ENCODE peak calls at places on chromosomes 11 and 22, in eight cellular contexts. D, T, N, V, F, M, J and R are unnamed samples.
A peak's percentile ranks its signal among the peaks of the same experiment; 100 is the strongest.

GRCh38 chr11:119975561-119976152 is 162.3 kb downstream of the TRIM29 start:
- DNase-seq in D (no peak), T (no peak), N (no peak), V (no peak), F (peak; percentile 38), M (no peak), J (no peak), R (no peak)

GRCh38 chr22:28021998-28022660 is 103.1 kb upstream of the PITPNB start:
- DNase-seq in D (no peak), T (no peak), N (no peak), V (no peak), F (no peak), M (no peak), J (no peak), R (no peak)

GRCh38 chr11:10502065-10502680 is 38.8 kb downstream of the RNF141 start:
- DNase-seq in D (no peak), T (no peak), N (no peak), V (no peak), F (no peak), M (no peak), J (no peak), R (no peak)

GRCh38 chr22:37732699-37733607 is 36.1 kb downstream of the TRIOBP start:
- DNase-seq in D (no peak), T (no peak), N (no peak), V (no peak), F (no peak), M (no peak), J (no peak), R (no peak)

GRCh38 chr22:37218771-37219411 is 6.6 kb upstream of the SSTR3 start:
- DNase-seq in D (no peak), T (peak; percentile 81), N (no peak), V (peak; percentile 52), F (no peak), M (no peak), J (peak; percentile 83), R (no peak)

GRCh38 chr22:22772396-22772795 is 115.2 kb upstream of the IGLL5 start:
- DNase-seq in D (no peak), T (no peak), N (no peak), V (no peak), F (no peak), M (no peak), J (no peak), R (no peak)

GRCh38 chr11:9755561-9755960 is 91.7 kb downstream of the SWAP70 start:
- DNase-seq in D (no peak), T (no peak), N (peak; percentile 89), V (no peak), F (no peak), M (no peak), J (no peak), R (peak; percentile 64)

GRCh38 chr11:131118247-131118646 is 202.0 kb upstream of the SNX19 start:
- DNase-seq in D (no peak), T (no peak), N (no peak), V (no peak), F (no peak), M (no peak), J (no peak), R (peak; percentile 69)

GRCh38 chr22:30013201-30013600 is 67.1 kb upstream of the HORMAD2 start:
- DNase-seq in D (no peak), T (no peak), N (no peak), V (no peak), F (no peak), M (no peak), J (no peak), R (no peak)

GRCh38 chr22:42928969-42929837 is 72.1 kb upstream of the ARFGAP3 start:
- DNase-seq in D (no peak), T (no peak), N (no peak), V (no peak), F (no peak), M (no peak), J (no peak), R (no peak)

GRCh38 chr11:111930472-111930871 is 6.7 kb upstream of the DIXDC1 start:
- DNase-seq in D (no peak), T (no peak), N (no peak), V (no peak), F (no peak), M (no peak), J (no peak), R (no peak)

GRCh38 chr11:72471005-72471898 is 36.9 kb upstream of the CLPB start:
- DNase-seq in D (no peak), T (peak; percentile 62), N (peak; percentile 71), V (peak; percentile 61), F (peak; percentile 67), M (peak; percentile 60), J (peak; percentile 75), R (peak; percentile 72)

GRCh38 chr11:7677071-7677470 is 3.8 kb upstream of the CYB5R2 start:
- DNase-seq in D (no peak), T (no peak), N (peak; percentile 89), V (no peak), F (no peak), M (no peak), J (no peak), R (no peak)

GRCh38 chr22:43262990-43263644 is 76.2 kb upstream of the TTLL12 start:
- DNase-seq in D (no peak), T (no peak), N (peak; percentile 22), V (peak; percentile 33), F (peak; percentile 78), M (no peak), J (peak; percentile 53), R (no peak)

GRCh38 chr11:110901441-110901840 is 189.2 kb upstream of the ARHGAP20 start:
- DNase-seq in D (no peak), T (no peak), N (no peak), V (no peak), F (no peak), M (no peak), J (no peak), R (no peak)

GRCh38 chr11:60370811-60371297 is 7.5 kb upstream of the MS4A7 start:
- DNase-seq in D (no peak), T (no peak), N (peak; percentile 9), V (no peak), F (no peak), M (no peak), J (no peak), R (no peak)

GRCh38 chr11:77063407-77063806 is 3.4 kb upstream of the CAPN5 start:
- DNase-seq in D (no peak), T (no peak), N (no peak), V (no peak), F (no peak), M (no peak), J (no peak), R (no peak)

GRCh38 chr11:32348502-32348901 is 86.8 kb downstream of the WT1 start:
- DNase-seq in D (no peak), T (no peak), N (no peak), V (no peak), F (no peak), M (no peak), J (no peak), R (no peak)

GRCh38 chr11:69587454-69588081 is 53.4 kb upstream of the CCND1 start:
- DNase-seq in D (no peak), T (no peak), N (peak; percentile 93), V (no peak), F (no peak), M (peak; percentile 16), J (no peak), R (peak; percentile 81)

GRCh38 chr11:114281388-114281956 is 14.7 kb upstream of the NNMT start:
- DNase-seq in D (no peak), T (no peak), N (peak; percentile 39), V (no peak), F (no peak), M (no peak), J (no peak), R (no peak)

GRCh38 chr11:66868082-66868725 is 11.3 kb downstream of the LRFN4 start:
- DNase-seq in D (no peak), T (no peak), N (no peak), V (no peak), F (no peak), M (no peak), J (no peak), R (no peak)

GRCh38 chr11:131290111-131290510 is 80.3 kb upstream of the NTM start:
- DNase-seq in D (no peak), T (no peak), N (no peak), V (no peak), F (no peak), M (no peak), J (no peak), R (no peak)

GRCh38 chr22:44412136-44412731 is 85.8 kb downstream of the RTL6 start:
- DNase-seq in D (no peak), T (no peak), N (no peak), V (no peak), F (peak; percentile 42), M (no peak), J (no peak), R (no peak)

GRCh38 chr11:100980156-100980555 is 149.5 kb downstream of the PGR start:
- DNase-seq in D (no peak), T (no peak), N (no peak), V (no peak), F (no peak), M (peak; percentile 13), J (no peak), R (peak; percentile 8)